ENCODE peak calls at places on chromosome 4, in eight cellular contexts. H is brain microvascular endothelial cell; L is uterus; Z is IMR-90; C is amniotic epithelial cell; U is MCF 10A; T is neural progenitor cell; F is activated gamma-delta T cell treated with anti-CD3 and anti-CD28 coated beads, Interleukin-2, amount 50 U/mL, for 16 hours. X is an unnamed sample.

GRCh38 chr4:76591992-76592391 is 157.0 kb downstream of the SHROOM3 start:
- DNase-seq in H (no peak), L (no peak), Z (no peak), C (no peak), U (no peak), T (no peak), F (no peak), X (no peak)

GRCh38 chr4:46211406-46211805 is 87.6 kb upstream of the GABRG1 start:
- DNase-seq in H (no peak), L (no peak), Z (no peak), C (no peak), U (peak; percentile 25), T (no peak), F (no peak), X (no peak)

GRCh38 chr4:73836373-73837269 is at the start of gene CXCL6:
- DNase-seq in H (no peak), L (no peak), Z (no peak), C (peak; percentile 61), U (no peak), T (peak; percentile 74), F (no peak), X (no peak)

GRCh38 chr4:13910556-13910955 is 283.0 kb upstream of the BOD1L1 start:
- DNase-seq in H (no peak), L (no peak), Z (no peak), C (no peak), U (no peak), T (no peak), F (no peak), X (no peak)

GRCh38 chr4:62953752-62954151 is 1455.5 kb downstream of the TECRL start:
- DNase-seq in H (no peak), L (no peak), Z (no peak), C (no peak), U (no peak), T (no peak), F (no peak), X (no peak)

GRCh38 chr4:53713296-53713695 is 122.0 kb upstream of the LNX1 start:
- DNase-seq in H (peak; percentile 60), L (no peak), Z (no peak), C (no peak), U (no peak), T (no peak), F (no peak), X (no peak)

GRCh38 chr4:39627413-39627812 is 11.3 kb downstream of the SMIM14 start:
- DNase-seq in H (no peak), L (no peak), Z (no peak), C (no peak), U (no peak), T (no peak), F (no peak), X (no peak)

GRCh38 chr4:85084371-85085170 is 118.1 kb upstream of the WDFY3 start:
- DNase-seq in H (peak; percentile 61), L (peak; percentile 15), Z (peak; percentile 75), C (peak; percentile 75), U (peak; percentile 80), T (peak; percentile 81), F (no peak), X (no peak)

GRCh38 chr4:66591968-66592367 is 921.7 kb upstream of the EPHA5 start:
- DNase-seq in H (no peak), L (no peak), Z (no peak), C (no peak), U (no peak), T (no peak), F (no peak), X (no peak)

GRCh38 chr4:71472946-71473345 is 134.1 kb downstream of the SLC4A4 start:
- DNase-seq in H (peak; percentile 65), L (no peak), Z (peak; percentile 89), C (peak; percentile 84), U (peak; percentile 36), T (no peak), F (no peak), X (no peak)

GRCh38 chr4:20028694-20029093 is 223.0 kb upstream of the SLIT2 start:
- DNase-seq in H (peak; percentile 18), L (no peak), Z (peak; percentile 55), C (no peak), U (peak; percentile 36), T (no peak), F (no peak), X (no peak)

GRCh38 chr4:71333960-71334951 is 4.6 kb upstream of the SLC4A4 start:
- DNase-seq in H (peak; percentile 25), L (no peak), Z (peak; percentile 66), C (peak; percentile 59), U (peak; percentile 53), T (no peak), F (no peak), X (no peak)

GRCh38 chr4:156934259-156934635 is 37.4 kb downstream of the PDGFC start:
- DNase-seq in H (no peak), L (no peak), Z (no peak), C (no peak), U (no peak), T (no peak), F (no peak), X (no peak)

GRCh38 chr4:146033149-146033548 is 94.5 kb upstream of the ZNF827 start:
- DNase-seq in H (no peak), L (no peak), Z (no peak), C (no peak), U (no peak), T (no peak), F (no peak), X (no peak)

GRCh38 chr4:25859429-25860148 is 3.2 kb downstream of the SEL1L3 start:
- DNase-seq in H (no peak), L (no peak), Z (no peak), C (no peak), U (no peak), T (no peak), F (no peak), X (no peak)

GRCh38 chr4:61273237-61273636 is 73.1 kb downstream of the ADGRL3 start:
- DNase-seq in H (peak; percentile 0), L (no peak), Z (peak; percentile 1), C (peak; percentile 60), U (peak; percentile 57), T (no peak), F (no peak), X (no peak)

GRCh38 chr4:86909945-86910344 is 17.7 kb upstream of the C4orf36 start:
- DNase-seq in H (no peak), L (no peak), Z (no peak), C (no peak), U (no peak), T (no peak), F (no peak), X (no peak)

GRCh38 chr4:64407000-64407399 is 2.2 kb downstream of the TECRL start:
- DNase-seq in H (no peak), L (no peak), Z (no peak), C (no peak), U (peak; percentile 6), T (no peak), F (no peak), X (no peak)

GRCh38 chr4:173025131-173025530 is 143.5 kb upstream of the GALNT7 start:
- DNase-seq in H (peak; percentile 87), L (peak; percentile 65), Z (peak; percentile 77), C (peak; percentile 69), U (peak; percentile 81), T (peak; percentile 82), F (no peak), X (no peak)

GRCh38 chr4:55326629-55327028 is 19.4 kb upstream of the SRD5A3 start:
- DNase-seq in H (no peak), L (no peak), Z (no peak), C (no peak), U (no peak), T (no peak), F (no peak), X (no peak)

GRCh38 chr4:150580244-150580643 is 1.7 kb upstream of the MAB21L2 start:
- DNase-seq in H (no peak), L (no peak), Z (no peak), C (peak; percentile 48), U (no peak), T (peak; percentile 53), F (no peak), X (no peak)

GRCh38 chr4:85861064-85861767 is 386.3 kb downstream of the ARHGAP24 start:
- DNase-seq in H (no peak), L (no peak), Z (peak; percentile 15), C (no peak), U (peak; percentile 67), T (no peak), F (no peak), X (no peak)

GRCh38 chr4:175453456-175453855 is 358.6 kb downstream of the GPM6A start:
- DNase-seq in H (peak; percentile 22), L (no peak), Z (no peak), C (peak; percentile 24), U (no peak), T (no peak), F (no peak), X (no peak)

GRCh38 chr4:38049545-38050170 is 89.5 kb downstream of the PTTG2 start:
- DNase-seq in H (no peak), L (no peak), Z (no peak), C (no peak), U (no peak), T (no peak), F (no peak), X (no peak)

GRCh38 chr4:16289872-16290554 is 63.7 kb upstream of the TAPT1 start:
- DNase-seq in H (peak; percentile 37), L (no peak), Z (peak; percentile 46), C (peak; percentile 32), U (peak; percentile 54), T (peak; percentile 37), F (no peak), X (no peak)

GRCh38 chr4:4590496-4590895 is 48.6 kb upstream of the STX18 start:
- DNase-seq in H (peak; percentile 1), L (no peak), Z (peak; percentile 80), C (no peak), U (no peak), T (no peak), F (no peak), X (no peak)

GRCh38 chr4:127162741-127163140 is 470.0 kb upstream of the INTU start:
- DNase-seq in H (peak; percentile 21), L (no peak), Z (peak; percentile 86), C (peak; percentile 98), U (peak; percentile 86), T (no peak), F (no peak), X (no peak)

GRCh38 chr4:54224960-54225670 is 4.0 kb upstream of the PDGFRA start:
- DNase-seq in H (no peak), L (peak; percentile 42), Z (no peak), C (no peak), U (no peak), T (peak; percentile 7), F (no peak), X (no peak)

X was measured in gastrocnemius medialis.